ENCODE peak calls at places on chromosomes 13 and 19, in eight cellular contexts. M is naive thymus-derived CD4-positive, alpha-beta T cell; R is ascending aorta; Q is T-helper 1 cell; J is activated CD8-positive, alpha-beta T cell treated with anti-CD3 and anti-CD28 coated beads, Interleukin-2, amount 10 ng/mL, durations not matched to agents 7 days and 5 days; H is LNCaP clone FGC; G is GOT3; O is AG10803. B is an unnamed sample.

GRCh38 chr19:16184665-16185122 is 516 bp upstream of the FAM32A start:
- DNase-seq in R (no peak), J (no peak), H (no peak), G (no peak), M (no peak), Q (no peak), O (no peak), B (no peak)

GRCh38 chr13:111902726-111903125 is 164.2 kb upstream of the SOX1 start:
- DNase-seq in M (no peak), G (no peak), J (no peak), Q (no peak), H (no peak), O (no peak), R (no peak), B (no peak)

GRCh38 chr19:36497001-36497400 is 7.6 kb upstream of the ZNF566 start:
- DNase-seq in H (no peak), Q (no peak), O (no peak), M (no peak), R (no peak), J (no peak), G (no peak), B (no peak)

GRCh38 chr13:31096624-31097302 is 64.9 kb downstream of the HSPH1 start:
- DNase-seq in O (no peak), M (no peak), Q (no peak), H (no peak), J (no peak), R (peak; percentile 15), G (no peak), B (no peak)

GRCh38 chr19:44050740-44051653 is 839 bp upstream of the ZNF223 start:
- DNase-seq in H (no peak), G (no peak), M (no peak), R (no peak), J (no peak), Q (no peak), O (peak; percentile 0), B (peak; percentile 80)

GRCh38 chr19:15180451-15181390 is 20.1 kb downstream of the NOTCH3 start:
- DNase-seq in J (no peak), M (no peak), Q (no peak), H (no peak), O (no peak), G (no peak), R (no peak), B (peak; percentile 82)

GRCh38 chr13:91383836-91384235 is 14.6 kb upstream of the GPC5 start:
- DNase-seq in J (no peak), M (no peak), G (no peak), R (no peak), O (no peak), Q (no peak), H (no peak), B (no peak)

GRCh38 chr19:29671393-29672076 is 6.3 kb downstream of the PLEKHF1 start:
- DNase-seq in M (peak; percentile 70), G (no peak), Q (peak; percentile 96), O (no peak), J (peak; percentile 92), H (no peak), R (peak; percentile 79), B (no peak)

GRCh38 chr19:919157-920050 is 2.3 kb downstream of the KISS1R start:
- DNase-seq in Q (peak; percentile 38), J (peak; percentile 47), R (no peak), O (no peak), G (no peak), M (peak; percentile 47), H (no peak), B (no peak)

GRCh38 chr19:1796395-1797142 is 15.5 kb downstream of the ATP8B3 start:
- DNase-seq in O (no peak), H (no peak), Q (no peak), R (no peak), J (no peak), M (no peak), G (no peak), B (no peak)

GRCh38 chr19:51771369-51771768 is 10.4 kb downstream of the FPR2 start:
- DNase-seq in H (no peak), M (no peak), R (no peak), O (no peak), G (no peak), Q (no peak), J (no peak), B (no peak)